ENCODE peak calls at places on chromosomes 11 and 22, in six cellular contexts. A is CD8-positive, alpha-beta memory T cell; B is heart left ventricle; Q is left ventricle myocardium inferior; M is endothelial cell of umbilical vein; G is ovary. X is an unnamed sample.

GRCh38 chr11:46277623-46278386 is at the start of gene CREB3L1:
- DNase-seq in A (no peak), B (peak; percentile 71), Q (peak; percentile 60), M (no peak), G (peak; percentile 49), X (peak; percentile 46)

GRCh38 chr11:4072668-4073285 is 21.8 kb upstream of the RRM1 start:
- DNase-seq in A (peak; percentile 68), B (no peak), Q (no peak), M (peak; percentile 79), G (peak; percentile 47), X (peak; percentile 79)

GRCh38 chr22:23122992-23123803 is 18.6 kb downstream of the RSPH14 start:
- DNase-seq in A (no peak), B (peak; percentile 34), Q (no peak), M (no peak), G (peak; percentile 24), X (no peak)

GRCh38 chr11:92627615-92628201 is 341.7 kb upstream of the MTNR1B start:
- DNase-seq in A (no peak), B (no peak), Q (no peak), M (no peak), G (no peak), X (no peak)

GRCh38 chr11:107856180-107856980 is 2.2 kb downstream of the SLC35F2 start:
- DNase-seq in A (no peak), B (no peak), Q (no peak), M (no peak), G (no peak), X (peak; percentile 87)

GRCh38 chr11:75186999-75187398 is 36.1 kb downstream of the SLCO2B1 start:
- DNase-seq in A (no peak), B (no peak), Q (no peak), M (no peak), G (no peak), X (no peak)

GRCh38 chr11:59201376-59201775 is 11.4 kb downstream of the MPEG1 start:
- DNase-seq in A (no peak), B (no peak), Q (no peak), M (no peak), G (no peak), X (no peak)

GRCh38 chr11:128210148-128210940 is 377.0 kb downstream of the ETS1 start:
- DNase-seq in A (no peak), B (no peak), Q (no peak), M (peak; percentile 98), G (no peak), X (peak; percentile 87)

GRCh38 chr22:31150615-31151014 is 9.4 kb upstream of the RNF185 start:
- DNase-seq in A (no peak), B (no peak), Q (no peak), M (no peak), G (no peak), X (no peak)

GRCh38 chr22:48885919-48886305 is 941.8 kb downstream of the BRD1 start:
- DNase-seq in A (no peak), B (no peak), Q (peak; percentile 3), M (no peak), G (no peak), X (no peak)

GRCh38 chr11:73321342-73322110 is 13.4 kb downstream of the ARHGEF17 start:
- DNase-seq in A (no peak), B (peak; percentile 90), Q (peak; percentile 75), M (peak; percentile 97), G (peak; percentile 81), X (peak; percentile 73)

GRCh38 chr22:37747090-37747714 is 50.4 kb downstream of the TRIOBP start:
- DNase-seq in A (no peak), B (peak; percentile 68), Q (peak; percentile 54), M (peak; percentile 64), G (peak; percentile 47), X (no peak)

GRCh38 chr11:75768909-75769771 is 562 bp downstream of the DGAT2 start:
- DNase-seq in A (no peak), B (no peak), Q (no peak), M (no peak), G (no peak), X (no peak)

GRCh38 chr11:36009469-36009868 is 65.6 kb downstream of the LDLRAD3 start:
- DNase-seq in A (no peak), B (no peak), Q (no peak), M (peak; percentile 82), G (no peak), X (peak; percentile 76)

GRCh38 chr11:72840780-72841179 is 26.6 kb downstream of the ATG16L2 start:
- DNase-seq in A (no peak), B (no peak), Q (no peak), M (no peak), G (no peak), X (peak; percentile 30)

GRCh38 chr22:39913321-39913720 is 12.4 kb downstream of the GRAP2 start:
- DNase-seq in A (no peak), B (no peak), Q (no peak), M (no peak), G (no peak), X (no peak)

GRCh38 chr11:108432783-108433182 is 34.5 kb downstream of the C11orf65 start:
- DNase-seq in A (no peak), B (no peak), Q (no peak), M (no peak), G (no peak), X (no peak)

GRCh38 chr22:36860821-36861659 is at the start of gene NCF4:
- DNase-seq in A (peak; percentile 20), B (peak; percentile 87), Q (peak; percentile 64), M (no peak), G (no peak), X (no peak)

GRCh38 chr11:107648247-107648646 is 57.3 kb downstream of the ELMOD1 start:
- DNase-seq in A (no peak), B (no peak), Q (no peak), M (no peak), G (no peak), X (no peak)

GRCh38 chr22:23565288-23565941 is 14.7 kb downstream of the IGLL1 start:
- DNase-seq in A (no peak), B (no peak), Q (no peak), M (no peak), G (no peak), X (peak; percentile 33)

GRCh38 chr11:65160643-65161042 is 9.4 kb upstream of the SPDYC start:
- DNase-seq in A (no peak), B (no peak), Q (no peak), M (no peak), G (no peak), X (no peak)

GRCh38 chr11:122105009-122105828 is 10.8 kb downstream of the BLID start:
- DNase-seq in A (no peak), B (no peak), Q (no peak), M (no peak), G (no peak), X (peak; percentile 65)

GRCh38 chr22:40322061-40322460 is 24.2 kb upstream of the ADSL start:
- DNase-seq in A (no peak), B (no peak), Q (no peak), M (no peak), G (no peak), X (no peak)

GRCh38 chr22:48742556-48743343 is 1084.9 kb downstream of the BRD1 start:
- DNase-seq in A (no peak), B (peak; percentile 41), Q (no peak), M (no peak), G (no peak), X (no peak)

GRCh38 chr11:122097419-122098001 is 18.5 kb downstream of the BLID start:
- DNase-seq in A (no peak), B (no peak), Q (no peak), M (no peak), G (no peak), X (peak; percentile 81)

GRCh38 chr11:61065955-61066638 is 36.2 kb upstream of the CD5 start:
- DNase-seq in A (no peak), B (no peak), Q (no peak), M (no peak), G (no peak), X (no peak)
- H3K4me1 ChIP-seq in A (peaks cover 66% of the 10 kb centered on the region), B (no peaks in the 10 kb centered on the region), Q (peaks cover 5% of the 10 kb centered on the region), M (no peaks in the 10 kb centered on the region), G (peaks cover 3% of the 10 kb centered on the region), X (no peaks in the 10 kb centered on the region)

DNA sequence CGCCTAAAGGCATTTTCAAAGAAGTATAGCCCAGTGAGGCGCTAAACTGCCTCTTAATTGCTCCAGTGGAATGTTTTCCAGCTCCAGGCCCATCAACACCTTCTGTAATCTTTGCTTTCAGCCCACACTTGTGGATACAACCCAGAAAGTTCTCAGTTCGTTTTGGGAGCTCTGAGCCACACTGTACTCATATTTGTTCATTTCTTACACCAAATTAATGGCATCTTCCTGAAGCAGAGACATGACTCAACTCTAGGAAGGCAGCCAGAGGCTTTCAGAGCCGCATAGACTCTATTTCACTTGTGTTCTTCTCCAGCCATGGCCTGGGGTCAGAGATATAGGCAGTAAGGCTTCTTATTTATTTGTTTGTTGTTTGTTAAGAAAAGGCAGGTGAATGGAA is 175.5 kb upstream of the NCAM1 start:
- DNase-seq in A (no peak), B (no peak), Q (no peak), M (no peak), G (no peak), X (no peak)
- H3K4me3 ChIP-seq in A (no peak overlapping the region), B (no peak overlapping the region), Q (no peak overlapping the region), M (no peak overlapping the region), G (no peak overlapping the region), X (no peak overlapping the region)

DNA sequence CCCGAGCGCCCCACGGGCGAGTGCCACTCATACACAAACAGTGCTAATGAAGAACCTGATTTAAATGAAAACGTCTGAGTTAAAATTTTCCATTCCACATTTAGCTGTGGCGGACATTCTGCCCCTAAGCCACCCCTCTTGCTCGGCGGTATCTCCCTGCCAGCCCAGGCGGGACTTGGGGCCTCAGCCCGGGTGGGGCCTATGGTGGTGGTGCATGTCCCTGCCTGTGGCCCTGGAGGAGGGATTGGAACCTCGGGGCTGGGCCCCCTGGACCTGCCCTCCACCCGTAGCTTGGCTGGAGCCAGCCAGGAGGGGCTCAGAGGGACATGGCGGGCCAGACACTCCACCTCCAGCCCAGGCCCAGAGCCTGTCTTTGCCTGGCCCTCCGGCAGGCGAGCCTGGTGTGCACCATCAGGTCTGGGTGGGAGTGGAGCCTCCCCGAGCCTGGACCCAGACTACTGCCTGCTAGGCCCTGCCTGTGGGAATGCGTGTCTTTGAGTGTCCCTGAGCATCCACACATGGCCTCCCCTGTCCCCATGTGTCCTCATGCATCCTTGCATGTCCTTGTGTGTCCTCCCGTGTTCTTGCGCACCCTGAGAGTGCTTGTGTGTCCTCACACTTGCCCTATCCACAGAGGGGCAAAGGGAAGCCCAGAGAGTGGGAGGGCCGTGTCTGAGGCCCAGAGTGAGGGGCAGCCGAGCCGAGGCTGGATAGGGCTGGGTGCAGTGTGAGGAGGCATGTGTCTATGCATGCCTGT is 4.4 kb downstream of the ZDHHC8 start:
- DNase-seq in A (no peak), B (no peak), Q (no peak), M (no peak), G (no peak), X (no peak)
- H3K4me1 ChIP-seq in A (peaks cover 20% of the 10 kb centered on the region), B (peaks cover 47% of the 10 kb centered on the region), Q (peaks cover 76% of the 10 kb centered on the region), M (peaks cover 6% of the 10 kb centered on the region), G (peaks cover 13% of the 10 kb centered on the region), X (no peaks in the 10 kb centered on the region)

GRCh38 chr11:1916132-1916985 is 3.1 kb upstream of the TNNT3 start:
- DNase-seq in A (no peak), B (peak; percentile 47), Q (no peak), M (no peak), G (no peak), X (no peak)

GRCh38 chr11:1918436-1919315 is 827 bp upstream of the TNNT3 start:
- DNase-seq in A (no peak), B (peak; percentile 63), Q (no peak), M (no peak), G (no peak), X (no peak)

GRCh38 chr11:1917523-1918435 is 1.7 kb upstream of the TNNT3 start:
- DNase-seq in A (no peak), B (peak; percentile 79), Q (no peak), M (no peak), G (no peak), X (no peak)

GRCh38 chr11:1915795-1916131 is 3.7 kb upstream of the TNNT3 start:
- DNase-seq in A (no peak), B (no peak), Q (no peak), M (no peak), G (no peak), X (no peak)

GRCh38 chr11:1916986-1917522 is 2.4 kb upstream of the TNNT3 start:
- DNase-seq in A (no peak), B (peak; percentile 67), Q (no peak), M (no peak), G (no peak), X (no peak)
- H3K4me3 ChIP-seq in A (no peak overlapping the region), B (peak overlapping the region; percentile 20), Q (peak overlapping the region; percentile 57), M (no peak overlapping the region), G (no peak overlapping the region), X (no peak overlapping the region)